ENCODE peak calls at places on chromosomes 4 and X, in six cellular contexts. One of them, this sample, is unnamed.

GRCh38 chrX:46268429-46268828 is 276.8 kb downstream of the ZNF674 start:
- DNase-seq in mesothelial cell of epicardium: no peak
- DNase-seq in mucosa of descending colon: no peak
- DNase-seq in neural crest cell: no peak
- DNase-seq in AG10803: no peak
- DNase-seq in fibroblast of mammary gland: peak; percentile 56
- DNase-seq in this sample: peak; percentile 42

GRCh38 chr4:3675251-3676115 is 90.7 kb upstream of the ADRA2C start:
- DNase-seq in mesothelial cell of epicardium: peak; percentile 9
- DNase-seq in mucosa of descending colon: no peak
- DNase-seq in neural crest cell: no peak
- DNase-seq in AG10803: no peak
- DNase-seq in fibroblast of mammary gland: no peak
- DNase-seq in this sample: no peak

GRCh38 chr4:8524595-8525382 is 55.4 kb upstream of the GPR78 start:
- DNase-seq in mesothelial cell of epicardium: no peak
- DNase-seq in mucosa of descending colon: no peak
- DNase-seq in neural crest cell: no peak
- DNase-seq in AG10803: peak; percentile 83
- DNase-seq in fibroblast of mammary gland: no peak
- DNase-seq in this sample: no peak

GRCh38 chr4:172813359-172813923 is 355.2 kb upstream of the GALNT7 start:
- DNase-seq in mesothelial cell of epicardium: no peak
- DNase-seq in mucosa of descending colon: no peak
- DNase-seq in neural crest cell: no peak
- DNase-seq in AG10803: no peak
- DNase-seq in fibroblast of mammary gland: no peak
- DNase-seq in this sample: no peak

GRCh38 chrX:96569034-96569433 is 115.6 kb upstream of the DIAPH2 start:
- DNase-seq in mesothelial cell of epicardium: no peak
- DNase-seq in mucosa of descending colon: peak; percentile 31
- DNase-seq in neural crest cell: no peak
- DNase-seq in AG10803: no peak
- DNase-seq in fibroblast of mammary gland: no peak
- DNase-seq in this sample: no peak

GRCh38 chrX:9327747-9328145 is 137.1 kb upstream of the TBL1X start:
- DNase-seq in mesothelial cell of epicardium: no peak
- DNase-seq in mucosa of descending colon: no peak
- DNase-seq in neural crest cell: no peak
- DNase-seq in AG10803: peak; percentile 66
- DNase-seq in fibroblast of mammary gland: peak; percentile 75
- DNase-seq in this sample: peak; percentile 64

GRCh38 chrX:130024127-130024526 is 41.7 kb downstream of the BCORL1 start:
- DNase-seq in mesothelial cell of epicardium: no peak
- DNase-seq in mucosa of descending colon: peak; percentile 88
- DNase-seq in neural crest cell: no peak
- DNase-seq in AG10803: peak; percentile 64
- DNase-seq in fibroblast of mammary gland: peak; percentile 66
- DNase-seq in this sample: peak; percentile 67

GRCh38 chr4:151660676-151661075 is 100.1 kb downstream of the GATB start:
- DNase-seq in mesothelial cell of epicardium: no peak
- DNase-seq in mucosa of descending colon: no peak
- DNase-seq in neural crest cell: no peak
- DNase-seq in AG10803: no peak
- DNase-seq in fibroblast of mammary gland: no peak
- DNase-seq in this sample: no peak

GRCh38 chrX:39445336-39445735 is 644.1 kb downstream of the MID1IP1 start:
- DNase-seq in mesothelial cell of epicardium: no peak
- DNase-seq in mucosa of descending colon: peak; percentile 37
- DNase-seq in neural crest cell: peak; percentile 18
- DNase-seq in AG10803: no peak
- DNase-seq in fibroblast of mammary gland: no peak
- DNase-seq in this sample: no peak
- TF ChIP-seq CTCF in mesothelial cell of epicardium: peak; percentile 26
- TF ChIP-seq CTCF in mucosa of descending colon: no peak
- TF ChIP-seq CTCF in neural crest cell: peak; percentile 48
- TF ChIP-seq CTCF in AG10803: no peak
- TF ChIP-seq CTCF in fibroblast of mammary gland: peak; percentile 30
- TF ChIP-seq CTCF in this sample: peak; percentile 9

DNA sequence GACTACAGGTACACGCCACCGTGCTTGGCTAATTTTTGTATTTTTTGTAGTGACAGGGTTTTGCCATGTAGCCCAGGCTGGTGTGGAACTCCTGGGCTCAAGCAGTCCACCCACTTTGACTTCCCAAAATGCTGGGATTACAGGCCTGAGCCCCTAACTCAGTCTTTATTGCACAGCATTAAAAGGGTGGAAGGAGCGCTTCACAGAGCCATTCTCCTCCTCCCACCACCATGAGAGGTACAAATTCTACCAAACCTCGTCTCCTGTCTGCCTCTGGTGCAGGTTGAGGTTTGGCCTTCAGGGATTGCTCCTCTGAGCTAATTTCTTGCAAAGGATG is 52.3 kb downstream of the TLR10 start:
- DNase-seq in mesothelial cell of epicardium: no peak
- DNase-seq in mucosa of descending colon: no peak
- DNase-seq in neural crest cell: no peak
- DNase-seq in AG10803: no peak
- DNase-seq in fibroblast of mammary gland: no peak
- DNase-seq in this sample: no peak
- TF ChIP-seq CTCF in mesothelial cell of epicardium: no peak
- TF ChIP-seq CTCF in mucosa of descending colon: no peak
- TF ChIP-seq CTCF in neural crest cell: no peak
- TF ChIP-seq CTCF in AG10803: no peak
- TF ChIP-seq CTCF in fibroblast of mammary gland: no peak
- TF ChIP-seq CTCF in this sample: no peak

DNA sequence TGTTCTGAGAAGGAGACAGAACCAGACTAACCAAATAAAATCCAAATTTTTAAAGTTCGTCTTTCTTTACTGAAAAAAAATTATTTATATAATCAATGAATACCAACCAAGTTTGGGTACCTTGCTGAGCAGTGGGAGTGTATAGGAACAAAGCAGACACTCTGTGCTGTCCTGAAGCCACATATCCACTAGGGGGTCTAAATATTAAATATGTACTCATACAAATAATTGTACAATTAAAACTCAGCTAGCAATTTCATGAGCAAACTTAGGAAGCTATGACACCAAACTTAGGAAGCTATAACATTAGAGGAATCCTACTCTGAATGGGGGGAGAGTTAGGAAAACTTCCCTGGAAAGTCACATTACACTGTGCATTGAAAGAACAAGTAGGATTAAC is 582.0 kb upstream of the EPHA5 start:
- DNase-seq in mesothelial cell of epicardium: no peak
- DNase-seq in mucosa of descending colon: no peak
- DNase-seq in neural crest cell: no peak
- DNase-seq in AG10803: no peak
- DNase-seq in fibroblast of mammary gland: no peak
- DNase-seq in this sample: peak; percentile 10
- TF ChIP-seq CTCF in mesothelial cell of epicardium: no peak
- TF ChIP-seq CTCF in mucosa of descending colon: no peak
- TF ChIP-seq CTCF in neural crest cell: peak; percentile 43
- TF ChIP-seq CTCF in AG10803: no peak
- TF ChIP-seq CTCF in fibroblast of mammary gland: no peak
- TF ChIP-seq CTCF in this sample: peak; percentile 23

DNA sequence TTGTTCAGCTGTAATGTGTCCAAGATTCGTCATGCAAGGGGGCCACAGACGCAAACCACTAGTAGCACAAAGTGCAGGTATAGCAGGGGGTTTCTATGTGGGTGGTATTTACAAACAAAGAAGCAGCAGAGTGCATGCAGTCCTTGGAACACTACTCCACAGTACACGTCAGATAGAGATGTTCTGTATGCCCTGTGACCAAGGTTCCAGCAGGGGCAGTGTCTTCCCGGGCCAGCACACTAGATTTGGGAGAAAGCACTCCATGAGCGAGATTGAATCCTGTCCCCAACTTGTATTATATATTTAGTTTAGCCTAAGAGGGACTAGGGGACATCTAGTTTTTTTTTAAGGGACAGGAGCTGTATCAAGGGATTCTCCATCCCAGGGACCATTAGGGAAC is 54.4 kb upstream of the ESX1 start:
- DNase-seq in mesothelial cell of epicardium: no peak
- DNase-seq in mucosa of descending colon: no peak
- DNase-seq in neural crest cell: no peak
- DNase-seq in AG10803: no peak
- DNase-seq in fibroblast of mammary gland: no peak
- DNase-seq in this sample: no peak
- TF ChIP-seq CTCF in mesothelial cell of epicardium: no peak
- TF ChIP-seq CTCF in mucosa of descending colon: no peak
- TF ChIP-seq CTCF in neural crest cell: no peak
- TF ChIP-seq CTCF in AG10803: no peak
- TF ChIP-seq CTCF in fibroblast of mammary gland: peak; percentile 20
- TF ChIP-seq CTCF in this sample: no peak

GRCh38 chr4:147570616-147571015 is 46.6 kb upstream of the TMEM184C start:
- DNase-seq in mesothelial cell of epicardium: no peak
- DNase-seq in mucosa of descending colon: no peak
- DNase-seq in neural crest cell: no peak
- DNase-seq in AG10803: peak; percentile 53
- DNase-seq in fibroblast of mammary gland: peak; percentile 37
- DNase-seq in this sample: peak; percentile 71
- TF ChIP-seq CTCF in mesothelial cell of epicardium: no peak
- TF ChIP-seq CTCF in mucosa of descending colon: no peak
- TF ChIP-seq CTCF in neural crest cell: no peak
- TF ChIP-seq CTCF in AG10803: peak; percentile 28
- TF ChIP-seq CTCF in fibroblast of mammary gland: peak; percentile 22
- TF ChIP-seq CTCF in this sample: peak; percentile 42

GRCh38 chr4:36494016-36494415 is 212.6 kb downstream of the DTHD1 start:
- DNase-seq in mesothelial cell of epicardium: no peak
- DNase-seq in mucosa of descending colon: no peak
- DNase-seq in neural crest cell: no peak
- DNase-seq in AG10803: no peak
- DNase-seq in fibroblast of mammary gland: no peak
- DNase-seq in this sample: no peak

GRCh38 chr4:36485885-36486284 is 204.5 kb downstream of the DTHD1 start:
- DNase-seq in mesothelial cell of epicardium: no peak
- DNase-seq in mucosa of descending colon: no peak
- DNase-seq in neural crest cell: no peak
- DNase-seq in AG10803: no peak
- DNase-seq in fibroblast of mammary gland: no peak
- DNase-seq in this sample: no peak

GRCh38 chr4:36492590-36492989 is 211.2 kb downstream of the DTHD1 start:
- DNase-seq in mesothelial cell of epicardium: no peak
- DNase-seq in mucosa of descending colon: no peak
- DNase-seq in neural crest cell: no peak
- DNase-seq in AG10803: no peak
- DNase-seq in fibroblast of mammary gland: no peak
- DNase-seq in this sample: no peak

GRCh38 chr4:36493240-36493639 is 211.8 kb downstream of the DTHD1 start:
- DNase-seq in mesothelial cell of epicardium: no peak
- DNase-seq in mucosa of descending colon: no peak
- DNase-seq in neural crest cell: no peak
- DNase-seq in AG10803: no peak
- DNase-seq in fibroblast of mammary gland: no peak
- DNase-seq in this sample: no peak

DNA sequence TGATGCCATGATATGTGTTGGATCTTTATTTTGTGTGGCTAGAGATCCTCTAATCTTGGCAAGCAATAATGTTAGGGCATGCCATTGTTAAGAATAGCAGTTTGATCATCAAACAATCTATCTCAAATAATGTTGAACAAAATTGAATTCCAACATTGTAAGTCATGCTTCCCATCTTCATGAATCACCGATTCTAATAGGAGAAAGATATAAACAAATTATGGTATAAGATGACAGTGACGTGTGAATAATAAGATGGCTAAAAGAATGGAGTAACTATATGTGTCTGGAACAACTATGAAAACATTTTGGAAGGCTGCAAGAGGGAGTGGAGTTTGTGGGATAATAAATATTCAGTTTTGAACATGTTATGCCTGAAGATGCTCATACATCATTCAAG is 208.4 kb downstream of the DTHD1 start:
- DNase-seq in mesothelial cell of epicardium: no peak
- DNase-seq in mucosa of descending colon: no peak
- DNase-seq in neural crest cell: no peak
- DNase-seq in AG10803: no peak
- DNase-seq in fibroblast of mammary gland: no peak
- DNase-seq in this sample: no peak
- TF ChIP-seq CTCF in mesothelial cell of epicardium: no peak
- TF ChIP-seq CTCF in mucosa of descending colon: no peak
- TF ChIP-seq CTCF in neural crest cell: no peak
- TF ChIP-seq CTCF in AG10803: no peak
- TF ChIP-seq CTCF in fibroblast of mammary gland: no peak
- TF ChIP-seq CTCF in this sample: no peak

This sample was measured in fibroblast of the aortic adventitia.